ENCODE peak calls at places on chromosomes 7 and 10, in ten cellular contexts. J, F, U, H, A, T, X, O, D and R are unnamed samples.

GRCh38 chr10:121235692-121236091 is 362.6 kb downstream of the FGFR2 start:
- DNase-seq in J (no peak), U (no peak), F (no peak), T (no peak), A (no peak), H (no peak), X (no peak), O (no peak), D (no peak), R (no peak)

GRCh38 chr7:108875139-108875538 is 305.5 kb downstream of the DNAJB9 start:
- DNase-seq in X (no peak), F (peak), T (no peak), O (peak), U (no peak), J (peak), D (no peak), A (peak), H (no peak), R (no peak)

GRCh38 chr7:34320926-34321609 is 336.9 kb upstream of the NPSR1 start:
- DNase-seq in D (peak), F (peak), A (peak), T (peak), J (peak), X (no peak), U (no peak), O (peak), H (peak), R (peak)

GRCh38 chr7:84105582-84105981 is 89.0 kb downstream of the SEMA3A start:
- DNase-seq in H (no peak), D (no peak), T (no peak), J (no peak), U (no peak), X (no peak), O (no peak), F (no peak), A (no peak), R (no peak)

GRCh38 chr7:26627871-26628270 is 236.5 kb downstream of the SKAP2 start:
- DNase-seq in A (no peak), U (no peak), X (no peak), D (no peak), J (no peak), O (no peak), T (no peak), F (no peak), H (no peak), R (no peak)

GRCh38 chr7:13457790-13458189 is 531.7 kb downstream of the ETV1 start:
- DNase-seq in T (no peak), H (no peak), U (no peak), D (no peak), F (no peak), O (no peak), J (no peak), X (no peak), A (no peak), R (no peak)

GRCh38 chr7:43879477-43879876 is 10.2 kb upstream of the MRPS24 start:
- DNase-seq in O (peak), X (peak), H (no peak), A (no peak), J (no peak), F (peak), U (no peak), T (no peak), D (no peak), R (no peak)

GRCh38 chr7:80284848-80285247 is 150.2 kb downstream of the GNAI1 start:
- DNase-seq in D (no peak), H (no peak), F (peak), T (no peak), X (no peak), A (no peak), J (no peak), O (peak), U (no peak), R (no peak)

GRCh38 chr10:96275685-96276418 is 4.5 kb upstream of the BLNK start:
- DNase-seq in D (peak), O (no peak), T (no peak), H (no peak), J (no peak), X (no peak), A (no peak), F (no peak), U (peak), R (no peak)

GRCh38 chr7:27078616-27079233 is 17.1 kb downstream of the HOXA1 start:
- DNase-seq in X (no peak), F (no peak), J (no peak), O (no peak), H (no peak), A (no peak), D (no peak), T (no peak), U (no peak), R (no peak)

GRCh38 chr7:31098606-31099360 is 46.7 kb downstream of the ADCYAP1R1 start:
- DNase-seq in A (no peak), O (no peak), J (no peak), T (peak), U (no peak), H (peak), D (no peak), X (no peak), F (no peak), R (no peak)

GRCh38 chr10:30783939-30784500 is 154.5 kb upstream of the LYZL2 start:
- DNase-seq in U (peak), X (no peak), A (peak), F (peak), T (peak), D (peak), H (peak), J (peak), O (peak), R (peak)

GRCh38 chr10:73780966-73781365 is 882 bp upstream of the CHCHD1 start:
- DNase-seq in H (no peak), J (no peak), A (no peak), D (no peak), F (no peak), O (no peak), X (no peak), U (peak), T (no peak), R (no peak)

GRCh38 chr7:44783407-44783806 is 13.1 kb upstream of the PPIA start:
- DNase-seq in H (no peak), J (no peak), U (no peak), T (no peak), O (no peak), D (no peak), F (no peak), X (no peak), A (no peak), R (no peak)

GRCh38 chr7:1907751-1908365 is 237.8 kb downstream of the ELFN1 start:
- DNase-seq in F (no peak), O (no peak), J (no peak), X (no peak), U (no peak), A (no peak), T (no peak), D (peak), H (no peak), R (no peak)

GRCh38 chr7:134966691-134967090 is 19.6 kb upstream of the AGBL3 start:
- DNase-seq in J (no peak), F (no peak), O (no peak), H (no peak), X (no peak), U (no peak), T (no peak), A (no peak), D (no peak), R (no peak)

GRCh38 chr7:423312-424260 is 96.1 kb downstream of the PDGFA start:
- DNase-seq in H (no peak), D (no peak), J (no peak), T (no peak), O (no peak), A (no peak), F (no peak), U (no peak), X (no peak), R (no peak)

GRCh38 chr7:28533731-28534531 is 121.6 kb downstream of the CREB5 start:
- DNase-seq in U (no peak), T (no peak), A (no peak), O (peak), X (no peak), F (peak), J (peak), D (peak), H (no peak), R (no peak)

GRCh38 chr10:127405221-127405620 is 143.9 kb upstream of the NPS start:
- DNase-seq in F (peak), T (no peak), J (no peak), X (peak), O (peak), A (no peak), D (no peak), H (no peak), U (no peak), R (no peak)

GRCh38 chr10:71084061-71084817 is 128.1 kb upstream of the UNC5B start:
- DNase-seq in H (peak), A (no peak), X (no peak), T (peak), F (no peak), O (no peak), U (peak), J (no peak), D (no peak), R (peak)

GRCh38 chr7:157634401-157635147 is 297.8 kb downstream of the DNAJB6 start:
- DNase-seq in D (no peak), T (peak), U (no peak), F (no peak), O (no peak), A (no peak), H (no peak), J (no peak), X (no peak), R (no peak)

GRCh38 chr10:123150986-123151738 is 3.0 kb upstream of the BUB3 start:
- DNase-seq in H (no peak), F (no peak), A (peak), T (no peak), J (no peak), U (no peak), X (no peak), O (no peak), D (no peak), R (peak)

GRCh38 chr7:26199301-26200112 is 1.0 kb downstream of the HNRNPA2B1 start:
- DNase-seq in F (no peak), T (no peak), J (no peak), X (no peak), A (peak), U (peak), O (no peak), H (peak), D (peak), R (no peak)

GRCh38 chr10:26556756-26557640 is 118.9 kb downstream of the APBB1IP start:
- DNase-seq in T (no peak), F (peak), U (no peak), D (no peak), X (no peak), A (peak), J (peak), H (peak), O (peak), R (peak)

GRCh38 chr7:42812779-42813178 is 99.1 kb downstream of the C7orf25 start:
- DNase-seq in A (no peak), J (no peak), D (no peak), U (no peak), O (no peak), H (no peak), F (no peak), T (no peak), X (no peak), R (no peak)

GRCh38 chr10:8283166-8283905 is 228.8 kb downstream of the GATA3 start:
- DNase-seq in T (no peak), F (no peak), H (no peak), D (no peak), X (no peak), J (no peak), A (no peak), U (no peak), O (no peak), R (no peak)

GRCh38 chr10:75097666-75098285 is 13.7 kb upstream of the SAMD8 start:
- DNase-seq in H (no peak), X (no peak), A (no peak), F (peak), O (no peak), U (no peak), D (no peak), T (no peak), J (no peak), R (no peak)

GRCh38 chr7:139660317-139661042 is 117.3 kb downstream of the HIPK2 start:
- DNase-seq in X (no peak), T (no peak), H (no peak), U (no peak), F (no peak), D (no peak), A (no peak), O (peak), J (no peak), R (no peak)

GRCh38 chr10:109624939-109625338 is 298.4 kb downstream of the XPNPEP1 start:
- DNase-seq in T (no peak), O (no peak), X (no peak), F (no peak), D (no peak), A (no peak), H (no peak), U (no peak), J (no peak), R (no peak)

GRCh38 chr10:130110236-130111114 is at the start of gene C10orf143:
- DNase-seq in A (peak), X (peak), D (peak), J (peak), U (peak), O (peak), H (peak), T (peak), F (peak), R (peak)
- TF ChIP-seq CTCF in A (no peak), X (no peak), D (no peak), J (no peak), U (no peak), O (no peak), H (no peak), T (no peak), F (no peak), R (no peak)

GRCh38 chr10:43377393-43377883 is 6.0 kb downstream of the FXYD4 start:
- DNase-seq in O (no peak), T (no peak), X (no peak), U (peak), A (no peak), J (no peak), F (no peak), H (no peak), D (no peak), R (no peak)
- TF ChIP-seq CTCF in O (no peak), T (peak), X (peak), U (no peak), A (no peak), J (peak), F (no peak), H (no peak), D (no peak), R (no peak)

DNA sequence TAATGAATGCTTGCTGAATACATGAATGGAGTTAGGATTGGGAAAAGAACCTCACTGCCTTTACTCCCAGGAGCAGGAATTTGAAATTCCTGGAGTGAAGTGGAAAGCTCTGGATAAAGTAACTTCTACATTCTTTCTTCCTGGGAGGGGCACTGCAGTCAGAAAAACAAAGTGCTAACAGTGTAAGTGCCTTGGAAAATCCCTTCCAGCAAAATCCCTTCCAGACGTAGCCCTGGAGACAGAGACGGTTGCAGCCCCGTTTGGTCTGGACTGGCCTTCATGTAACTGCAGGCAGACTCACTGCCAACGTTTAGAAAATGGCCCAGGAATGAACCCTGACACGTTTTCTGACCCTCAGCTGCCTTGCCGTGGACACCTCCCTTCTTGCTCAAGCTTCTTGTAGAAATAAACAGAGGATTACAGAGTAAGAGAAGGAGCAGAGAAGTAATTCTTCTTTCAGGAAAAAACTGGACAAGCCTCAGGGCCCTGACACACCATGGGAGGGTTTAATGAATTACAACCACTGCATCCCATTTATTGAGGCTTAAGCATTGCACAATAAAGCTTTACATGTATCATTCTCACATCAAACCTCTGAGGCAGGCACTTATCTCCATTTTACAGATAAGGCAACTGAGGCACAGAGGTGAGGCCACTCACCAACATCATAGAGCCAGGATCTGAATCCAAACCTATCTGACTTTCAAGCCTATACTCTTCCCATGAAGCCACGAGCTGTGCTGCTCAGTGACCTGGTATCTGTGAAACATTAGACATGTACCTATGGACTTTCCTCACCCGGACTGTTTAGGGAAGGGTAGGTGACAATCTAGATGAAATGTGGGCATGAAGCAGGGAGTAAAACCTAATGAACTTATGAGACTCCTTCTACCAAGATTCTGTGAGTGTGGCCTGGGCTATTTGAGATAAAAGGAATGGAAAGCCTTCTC is 7.8 kb downstream of the ITPRIP start:
- DNase-seq in U (peak), F (peak), H (peak), X (no peak), T (no peak), A (no peak), D (no peak), O (no peak), J (no peak), R (no peak)
- TF ChIP-seq CTCF in U (no peak), F (no peak), H (no peak), X (no peak), T (no peak), A (no peak), D (no peak), O (no peak), J (no peak), R (no peak)

DNA sequence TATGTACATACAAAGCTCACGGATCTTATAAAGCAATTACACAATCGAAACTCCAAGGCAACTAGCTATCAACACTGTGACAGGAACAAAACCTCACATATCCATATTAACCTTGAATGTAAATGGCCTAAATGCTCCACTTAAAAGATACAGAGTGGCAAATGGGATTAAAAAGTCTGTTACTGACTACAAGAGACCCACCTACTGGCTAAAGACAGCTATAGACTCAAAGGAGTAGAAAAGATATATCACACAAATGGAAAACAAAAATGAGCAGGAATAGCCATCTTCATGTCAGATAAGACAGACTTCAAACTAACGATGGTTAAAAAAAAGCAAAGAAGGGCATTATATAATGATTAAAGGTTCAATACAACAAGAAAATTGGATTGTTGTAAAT is 246.7 kb downstream of the ADRA2A start:
- DNase-seq in D (no peak), H (no peak), X (no peak), F (no peak), A (no peak), O (no peak), T (no peak), U (no peak), J (no peak), R (no peak)
- TF ChIP-seq CTCF in D (no peak), H (no peak), X (no peak), F (no peak), A (peak), O (no peak), T (peak), U (no peak), J (peak), R (no peak)

GRCh38 chr7:78311176-78311575 is 512.6 kb downstream of the PHTF2 start:
- DNase-seq in A (no peak), J (no peak), H (no peak), F (no peak), U (no peak), D (no peak), O (no peak), X (no peak), T (no peak), R (no peak)
- TF ChIP-seq CTCF in A (no peak), J (no peak), H (no peak), F (no peak), U (no peak), D (no peak), O (no peak), X (no peak), T (no peak), R (no peak)